ENCODE peak calls at places on chromosome 2, in nine cellular contexts. H, W, E, O, P, J, Z, M and B are unnamed samples.

GRCh38 chr2:68284896-68285295 is 32.6 kb upstream of the PPP3R1 start:
- DNase-seq in M (no peak), W (peak; percentile 8), J (peak; percentile 25), H (no peak), E (peak; percentile 77), Z (no peak), O (no peak), P (peak; percentile 82), B (no peak)

GRCh38 chr2:117726747-117727146 is 87.7 kb upstream of the DDX18 start:
- DNase-seq in J (no peak), Z (no peak), W (no peak), M (no peak), P (no peak), H (no peak), O (no peak), E (no peak), B (no peak)

GRCh38 chr2:10537522-10538195 is 89.5 kb upstream of the ODC1 start:
- DNase-seq in W (peak; percentile 15), E (no peak), M (no peak), H (no peak), J (no peak), Z (no peak), P (no peak), O (no peak), B (no peak)

GRCh38 chr2:18085593-18085992 is 207.1 kb downstream of the KCNS3 start:
- DNase-seq in P (no peak), H (no peak), W (no peak), O (no peak), M (no peak), J (no peak), Z (no peak), E (no peak), B (no peak)

GRCh38 chr2:159090514-159091201 is 122.2 kb downstream of the TANC1 start:
- DNase-seq in H (no peak), W (no peak), J (peak; percentile 75), Z (no peak), M (no peak), O (no peak), E (peak; percentile 51), P (peak; percentile 79), B (no peak)

GRCh38 chr2:14673351-14673875 is 40.9 kb downstream of the LRATD1 start:
- DNase-seq in Z (no peak), E (no peak), M (no peak), W (no peak), H (no peak), O (no peak), P (no peak), J (no peak), B (no peak)

GRCh38 chr2:149001496-149001895 is 37.0 kb upstream of the LYPD6B start:
- DNase-seq in Z (no peak), E (no peak), P (no peak), H (no peak), O (no peak), W (no peak), J (no peak), M (no peak), B (no peak)

GRCh38 chr2:150663143-150663542 is 175.7 kb upstream of the RND3 start:
- DNase-seq in W (no peak), P (peak; percentile 92), J (peak; percentile 76), E (peak; percentile 96), H (no peak), Z (no peak), M (no peak), O (no peak), B (no peak)

GRCh38 chr2:238999290-238999741 is 151.4 kb downstream of the TWIST2 start:
- DNase-seq in O (no peak), Z (no peak), P (no peak), H (no peak), W (no peak), J (no peak), M (no peak), E (no peak), B (no peak)

GRCh38 chr2:31770718-31771117 is 190.0 kb upstream of the SRD5A2 start:
- DNase-seq in W (no peak), O (no peak), M (no peak), Z (no peak), H (no peak), J (no peak), E (no peak), P (peak; percentile 14), B (no peak)

GRCh38 chr2:101697124-101697793 is at the start of gene MAP4K4:
- DNase-seq in O (peak; percentile 71), M (peak; percentile 66), Z (peak; percentile 66), J (peak; percentile 84), E (peak; percentile 87), H (peak; percentile 59), P (peak; percentile 90), W (peak; percentile 88), B (peak; percentile 80)

GRCh38 chr2:37653805-37654378 is 17.6 kb downstream of the CDC42EP3 start:
- DNase-seq in O (no peak), E (no peak), H (no peak), W (peak; percentile 73), J (peak; percentile 37), Z (no peak), M (no peak), P (no peak), B (peak; percentile 43)

GRCh38 chr2:127735537-127736399 is 34.5 kb downstream of the SFT2D3 start:
- DNase-seq in E (peak; percentile 40), W (no peak), J (no peak), M (no peak), H (no peak), P (no peak), Z (no peak), O (no peak), B (no peak)